ENCODE peak calls at places on chromosomes 11 and 22, in seven cellular contexts. K, X, M, O, J, Q and P are unnamed samples.

GRCh38 chr11:68959465-68960298 is 21.1 kb downstream of the MRGPRD start:
- DNase-seq in K (no peak), X (no peak), M (no peak), O (no peak), J (no peak), Q (no peak), P (no peak)

GRCh38 chr22:45934659-45935341 is 42.2 kb downstream of the WNT7B start:
- DNase-seq in K (peak; percentile 67), X (peak; percentile 85), M (peak; percentile 65), O (peak; percentile 46), J (no peak), Q (no peak), P (peak; percentile 96)

GRCh38 chr11:16454284-16454683 is 97.9 kb upstream of the SOX6 start:
- DNase-seq in K (no peak), X (peak; percentile 31), M (no peak), O (no peak), J (no peak), Q (no peak), P (no peak)

GRCh38 chr11:66071326-66071870 is 1.3 kb downstream of the PACS1 start:
- DNase-seq in K (no peak), X (no peak), M (no peak), O (peak; percentile 31), J (no peak), Q (no peak), P (no peak)

GRCh38 chr11:75107187-75107586 is 10.5 kb upstream of the OR2AT4 start:
- DNase-seq in K (peak; percentile 45), X (no peak), M (peak; percentile 22), O (peak; percentile 26), J (no peak), Q (no peak), P (peak; percentile 49)

GRCh38 chr22:31080164-31080847 is 812 bp upstream of the SMTN start:
- DNase-seq in K (no peak), X (no peak), M (no peak), O (no peak), J (no peak), Q (no peak), P (no peak)

GRCh38 chr11:19263333-19263732 is 22.6 kb upstream of the E2F8 start:
- DNase-seq in K (no peak), X (no peak), M (no peak), O (no peak), J (no peak), Q (no peak), P (no peak)

GRCh38 chr11:7572001-7572712 is 58.4 kb downstream of the PPFIBP2 start:
- DNase-seq in K (no peak), X (no peak), M (no peak), O (no peak), J (no peak), Q (no peak), P (no peak)

GRCh38 chr22:38706101-38706884 is 549 bp downstream of the GTPBP1 start:
- DNase-seq in K (no peak), X (no peak), M (peak; percentile 36), O (peak; percentile 55), J (no peak), Q (peak; percentile 74), P (no peak)

GRCh38 chr11:70577258-70577603 is 178.9 kb downstream of the CTTN start:
- DNase-seq in K (no peak), X (no peak), M (no peak), O (no peak), J (no peak), Q (no peak), P (no peak)